ENCODE peak calls at places on chromosomes 6 and 20, in six cellular contexts. One of them, this sample, is unnamed. For H3K27me3, the result is how much of the 10 kb centered on the place peaks cover.

GRCh38 chr6:3294921-3295871 is 36.4 kb downstream of the PSMG4 start:
- DNase-seq in CD8-positive, alpha-beta memory T cell: no peak
- DNase-seq in small intestine: peak
- DNase-seq in tibial nerve: peak
- DNase-seq in lung: no peak
- DNase-seq in neural progenitor cell: peak
- DNase-seq in this sample: no peak

GRCh38 chr6:116971959-116972358 is 94.9 kb downstream of the RFX6 start:
- DNase-seq in CD8-positive, alpha-beta memory T cell: no peak
- DNase-seq in small intestine: peak
- DNase-seq in tibial nerve: no peak
- DNase-seq in lung: no peak
- DNase-seq in neural progenitor cell: peak
- DNase-seq in this sample: peak

GRCh38 chr6:26172496-26172958 is 85.3 kb downstream of the HFE start:
- DNase-seq in CD8-positive, alpha-beta memory T cell: no peak
- DNase-seq in small intestine: peak
- DNase-seq in tibial nerve: no peak
- DNase-seq in lung: no peak
- DNase-seq in neural progenitor cell: peak
- DNase-seq in this sample: peak

GRCh38 chr6:122580731-122581130 is 29.5 kb upstream of the PKIB start:
- DNase-seq in CD8-positive, alpha-beta memory T cell: no peak
- DNase-seq in small intestine: no peak
- DNase-seq in tibial nerve: no peak
- DNase-seq in lung: no peak
- DNase-seq in neural progenitor cell: no peak
- DNase-seq in this sample: peak

GRCh38 chr6:147194652-147195403 is 9.4 kb upstream of the STXBP5 start:
- DNase-seq in CD8-positive, alpha-beta memory T cell: no peak
- DNase-seq in small intestine: no peak
- DNase-seq in tibial nerve: no peak
- DNase-seq in lung: no peak
- DNase-seq in neural progenitor cell: no peak
- DNase-seq in this sample: peak

GRCh38 chr6:130132286-130132701 is 90.5 kb downstream of the SAMD3 start:
- DNase-seq in CD8-positive, alpha-beta memory T cell: peak
- DNase-seq in small intestine: peak
- DNase-seq in tibial nerve: no peak
- DNase-seq in lung: no peak
- DNase-seq in neural progenitor cell: no peak
- DNase-seq in this sample: no peak

GRCh38 chr6:114514153-114514552 is 171.3 kb upstream of the HS3ST5 start:
- DNase-seq in CD8-positive, alpha-beta memory T cell: no peak
- DNase-seq in small intestine: no peak
- DNase-seq in tibial nerve: no peak
- DNase-seq in lung: no peak
- DNase-seq in neural progenitor cell: no peak
- DNase-seq in this sample: no peak

GRCh38 chr20:58584881-58585752 is 66.0 kb upstream of the STX16 start:
- DNase-seq in CD8-positive, alpha-beta memory T cell: no peak
- DNase-seq in small intestine: no peak
- DNase-seq in tibial nerve: no peak
- DNase-seq in lung: no peak
- DNase-seq in neural progenitor cell: peak
- DNase-seq in this sample: no peak

GRCh38 chr6:159817951-159818739 is 18.1 kb downstream of the PNLDC1 start:
- DNase-seq in CD8-positive, alpha-beta memory T cell: no peak
- DNase-seq in small intestine: no peak
- DNase-seq in tibial nerve: no peak
- DNase-seq in lung: no peak
- DNase-seq in neural progenitor cell: no peak
- DNase-seq in this sample: no peak

GRCh38 chr20:22684072-22684762 is 99.8 kb upstream of the FOXA2 start:
- DNase-seq in CD8-positive, alpha-beta memory T cell: no peak
- DNase-seq in small intestine: peak
- DNase-seq in tibial nerve: peak
- DNase-seq in lung: peak
- DNase-seq in neural progenitor cell: peak
- DNase-seq in this sample: peak

GRCh38 chr6:157099912-157100593 is 223.3 kb downstream of the TMEM242 start:
- DNase-seq in CD8-positive, alpha-beta memory T cell: peak
- DNase-seq in small intestine: peak
- DNase-seq in tibial nerve: no peak
- DNase-seq in lung: no peak
- DNase-seq in neural progenitor cell: no peak
- DNase-seq in this sample: peak

GRCh38 chr6:38774933-38775707 is 60.0 kb downstream of the DNAH8 start:
- DNase-seq in CD8-positive, alpha-beta memory T cell: no peak
- DNase-seq in small intestine: no peak
- DNase-seq in tibial nerve: no peak
- DNase-seq in lung: no peak
- DNase-seq in neural progenitor cell: no peak
- DNase-seq in this sample: no peak

GRCh38 chr20:52824494-52825216 is 147.5 kb upstream of the TSHZ2 start:
- DNase-seq in CD8-positive, alpha-beta memory T cell: no peak
- DNase-seq in small intestine: peak
- DNase-seq in tibial nerve: no peak
- DNase-seq in lung: no peak
- DNase-seq in neural progenitor cell: no peak
- DNase-seq in this sample: no peak

GRCh38 chr20:29497261-29497671 is 1760.2 kb upstream of the DEFB115 start:
- DNase-seq in CD8-positive, alpha-beta memory T cell: no peak
- DNase-seq in small intestine: peak
- DNase-seq in tibial nerve: no peak
- DNase-seq in lung: no peak
- DNase-seq in neural progenitor cell: no peak
- DNase-seq in this sample: no peak

GRCh38 chr6:36834576-36835293 is 4.5 kb downstream of the CPNE5 start:
- DNase-seq in CD8-positive, alpha-beta memory T cell: no peak
- DNase-seq in small intestine: no peak
- DNase-seq in tibial nerve: no peak
- DNase-seq in lung: no peak
- DNase-seq in neural progenitor cell: peak
- DNase-seq in this sample: no peak

GRCh38 chr6:149331043-149331807 is 13.7 kb downstream of the TAB2 start:
- DNase-seq in CD8-positive, alpha-beta memory T cell: no peak
- DNase-seq in small intestine: no peak
- DNase-seq in tibial nerve: no peak
- DNase-seq in lung: no peak
- DNase-seq in neural progenitor cell: no peak
- DNase-seq in this sample: no peak

GRCh38 chr6:1396952-1397868 is 7.8 kb downstream of the FOXF2 start:
- DNase-seq in CD8-positive, alpha-beta memory T cell: peak
- DNase-seq in small intestine: peak
- DNase-seq in tibial nerve: peak
- DNase-seq in lung: peak
- DNase-seq in neural progenitor cell: peak
- DNase-seq in this sample: peak

GRCh38 chr20:1309439-1309847 is 19.5 kb downstream of the SDCBP2 start:
- DNase-seq in CD8-positive, alpha-beta memory T cell: no peak
- DNase-seq in small intestine: no peak
- DNase-seq in tibial nerve: no peak
- DNase-seq in lung: no peak
- DNase-seq in neural progenitor cell: no peak
- DNase-seq in this sample: no peak

GRCh38 chr20:16459019-16459700 is 114.1 kb downstream of the KIF16B start:
- DNase-seq in CD8-positive, alpha-beta memory T cell: no peak
- DNase-seq in small intestine: no peak
- DNase-seq in tibial nerve: no peak
- DNase-seq in lung: no peak
- DNase-seq in neural progenitor cell: no peak
- DNase-seq in this sample: peak

GRCh38 chr6:32685603-32686002 is 19.1 kb upstream of the HLA-DQB1 start:
- DNase-seq in CD8-positive, alpha-beta memory T cell: peak
- DNase-seq in small intestine: peak
- DNase-seq in tibial nerve: no peak
- DNase-seq in lung: no peak
- DNase-seq in neural progenitor cell: no peak
- DNase-seq in this sample: peak

GRCh38 chr6:147973806-147974205 is 368.8 kb upstream of the SASH1 start:
- DNase-seq in CD8-positive, alpha-beta memory T cell: no peak
- DNase-seq in small intestine: no peak
- DNase-seq in tibial nerve: no peak
- DNase-seq in lung: no peak
- DNase-seq in neural progenitor cell: peak
- DNase-seq in this sample: no peak

GRCh38 chr6:170082067-170082466 is 208.8 kb downstream of the DLL1 start:
- DNase-seq in CD8-positive, alpha-beta memory T cell: no peak
- DNase-seq in small intestine: no peak
- DNase-seq in tibial nerve: no peak
- DNase-seq in lung: no peak
- DNase-seq in neural progenitor cell: no peak
- DNase-seq in this sample: no peak

GRCh38 chr6:108565091-108565766 is 4.5 kb downstream of the FOXO3 start:
- DNase-seq in CD8-positive, alpha-beta memory T cell: no peak
- DNase-seq in small intestine: peak
- DNase-seq in tibial nerve: no peak
- DNase-seq in lung: no peak
- DNase-seq in neural progenitor cell: no peak
- DNase-seq in this sample: peak

GRCh38 chr20:5933802-5934436 is 16.4 kb downstream of the TRMT6 start:
- DNase-seq in CD8-positive, alpha-beta memory T cell: no peak
- DNase-seq in small intestine: peak
- DNase-seq in tibial nerve: no peak
- DNase-seq in lung: no peak
- DNase-seq in neural progenitor cell: peak
- DNase-seq in this sample: no peak

GRCh38 chr6:165663736-165664552 is 903 bp upstream of the PDE10A start:
- DNase-seq in CD8-positive, alpha-beta memory T cell: no peak
- DNase-seq in small intestine: no peak
- DNase-seq in tibial nerve: no peak
- DNase-seq in lung: no peak
- DNase-seq in neural progenitor cell: peak
- DNase-seq in this sample: peak
- H3K27me3 ChIP-seq in CD8-positive, alpha-beta memory T cell: under half
- H3K27me3 ChIP-seq in small intestine: under half
- H3K27me3 ChIP-seq in tibial nerve: under half
- H3K27me3 ChIP-seq in lung: under half
- H3K27me3 ChIP-seq in neural progenitor cell: half or more
- H3K27me3 ChIP-seq in this sample: under half

GRCh38 chr20:25858495-25859425 is 162.1 kb upstream of the ZNF337 start:
- DNase-seq in CD8-positive, alpha-beta memory T cell: no peak
- DNase-seq in small intestine: no peak
- DNase-seq in tibial nerve: no peak
- DNase-seq in lung: no peak
- DNase-seq in neural progenitor cell: no peak
- DNase-seq in this sample: no peak

GRCh38 chr20:25863536-25864325 is 167.1 kb upstream of the ZNF337 start:
- DNase-seq in CD8-positive, alpha-beta memory T cell: no peak
- DNase-seq in small intestine: no peak
- DNase-seq in tibial nerve: no peak
- DNase-seq in lung: no peak
- DNase-seq in neural progenitor cell: peak
- DNase-seq in this sample: no peak

GRCh38 chr20:25864326-25864970 is 167.8 kb upstream of the ZNF337 start:
- DNase-seq in CD8-positive, alpha-beta memory T cell: no peak
- DNase-seq in small intestine: no peak
- DNase-seq in tibial nerve: no peak
- DNase-seq in lung: no peak
- DNase-seq in neural progenitor cell: no peak
- DNase-seq in this sample: no peak

GRCh38 chr20:25859649-25860530 is 163.2 kb upstream of the ZNF337 start:
- DNase-seq in CD8-positive, alpha-beta memory T cell: peak
- DNase-seq in small intestine: peak
- DNase-seq in tibial nerve: no peak
- DNase-seq in lung: peak
- DNase-seq in neural progenitor cell: peak
- DNase-seq in this sample: peak

GRCh38 chr20:25860531-25861150 is 164.0 kb upstream of the ZNF337 start:
- DNase-seq in CD8-positive, alpha-beta memory T cell: no peak
- DNase-seq in small intestine: no peak
- DNase-seq in tibial nerve: no peak
- DNase-seq in lung: no peak
- DNase-seq in neural progenitor cell: no peak
- DNase-seq in this sample: no peak
- H3K27me3 ChIP-seq in CD8-positive, alpha-beta memory T cell: under half
- H3K27me3 ChIP-seq in small intestine: under half
- H3K27me3 ChIP-seq in tibial nerve: under half
- H3K27me3 ChIP-seq in lung: under half
- H3K27me3 ChIP-seq in neural progenitor cell: half or more
- H3K27me3 ChIP-seq in this sample: under half

DNA sequence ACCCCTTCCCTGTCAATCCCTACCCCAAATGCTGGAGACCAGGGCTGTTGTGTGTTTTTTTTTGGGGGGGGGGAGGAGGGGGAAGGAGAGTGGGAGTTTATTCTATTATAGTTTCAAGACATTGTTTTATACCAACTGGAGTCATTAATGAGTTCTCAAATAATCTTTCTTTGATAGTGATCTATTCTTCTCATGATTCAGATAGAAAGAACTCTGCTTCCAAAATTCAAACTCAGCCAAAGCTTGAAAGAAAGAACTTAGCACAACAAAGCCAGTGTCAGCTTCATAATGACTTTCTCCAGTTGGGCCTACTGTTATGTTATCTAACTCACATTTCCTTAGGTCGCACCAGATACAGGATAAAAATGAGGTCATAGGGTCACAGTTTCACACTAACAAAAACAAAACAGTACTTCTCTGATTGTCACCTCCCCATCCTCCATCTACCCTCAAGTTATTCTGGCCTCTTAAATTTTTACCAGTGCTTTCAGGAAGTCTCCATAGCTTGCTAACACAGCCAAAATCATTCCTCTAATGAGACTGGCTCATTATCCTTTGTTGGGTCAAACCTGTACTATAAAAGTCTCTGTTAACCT is 19.0 kb upstream of the MAP3K7 start:
- DNase-seq in CD8-positive, alpha-beta memory T cell: no peak
- DNase-seq in small intestine: no peak
- DNase-seq in tibial nerve: no peak
- DNase-seq in lung: no peak
- DNase-seq in neural progenitor cell: no peak
- DNase-seq in this sample: no peak
- H3K27me3 ChIP-seq in CD8-positive, alpha-beta memory T cell: under half
- H3K27me3 ChIP-seq in small intestine: under half
- H3K27me3 ChIP-seq in tibial nerve: under half
- H3K27me3 ChIP-seq in lung: under half
- H3K27me3 ChIP-seq in neural progenitor cell: under half
- H3K27me3 ChIP-seq in this sample: under half

GRCh38 chr20:63808964-63809674 is 21.9 kb downstream of the ZBTB46 start:
- DNase-seq in CD8-positive, alpha-beta memory T cell: no peak
- DNase-seq in small intestine: no peak
- DNase-seq in tibial nerve: no peak
- DNase-seq in lung: no peak
- DNase-seq in neural progenitor cell: no peak
- DNase-seq in this sample: no peak

GRCh38 chr20:63810730-63811490 is 20.2 kb downstream of the ZBTB46 start:
- DNase-seq in CD8-positive, alpha-beta memory T cell: no peak
- DNase-seq in small intestine: no peak
- DNase-seq in tibial nerve: no peak
- DNase-seq in lung: no peak
- DNase-seq in neural progenitor cell: no peak
- DNase-seq in this sample: no peak

GRCh38 chr20:63809856-63810255 is 21.2 kb downstream of the ZBTB46 start:
- DNase-seq in CD8-positive, alpha-beta memory T cell: no peak
- DNase-seq in small intestine: no peak
- DNase-seq in tibial nerve: no peak
- DNase-seq in lung: no peak
- DNase-seq in neural progenitor cell: no peak
- DNase-seq in this sample: no peak

GRCh38 chr20:63808145-63808724 is 22.8 kb downstream of the ZBTB46 start:
- DNase-seq in CD8-positive, alpha-beta memory T cell: no peak
- DNase-seq in small intestine: no peak
- DNase-seq in tibial nerve: no peak
- DNase-seq in lung: no peak
- DNase-seq in neural progenitor cell: no peak
- DNase-seq in this sample: no peak

GRCh38 chr20:63807654-63808053 is 23.4 kb downstream of the ZBTB46 start:
- DNase-seq in CD8-positive, alpha-beta memory T cell: no peak
- DNase-seq in small intestine: no peak
- DNase-seq in tibial nerve: no peak
- DNase-seq in lung: no peak
- DNase-seq in neural progenitor cell: no peak
- DNase-seq in this sample: no peak
- H3K27me3 ChIP-seq in CD8-positive, alpha-beta memory T cell: under half
- H3K27me3 ChIP-seq in small intestine: under half
- H3K27me3 ChIP-seq in tibial nerve: under half
- H3K27me3 ChIP-seq in lung: under half
- H3K27me3 ChIP-seq in neural progenitor cell: under half
- H3K27me3 ChIP-seq in this sample: under half